ENCODE peak calls at places on chromosome 2, in four cellular contexts. Y is HepG2, V is HEK293T, K is GM12878. B is an unnamed sample.

GRCh38 chr2:134137182-134137595 is 116.7 kb upstream of the MGAT5 start:
- DNase-seq in Y (no peak), V (no peak), K (no peak), B (no peak)

GRCh38 chr2:150591901-150592300 is 104.4 kb upstream of the RND3 start:
- DNase-seq in Y (no peak), V (no peak), K (no peak), B (no peak)

GRCh38 chr2:25368650-25369049 is 26.9 kb upstream of the DNMT3A start:
- DNase-seq in Y (no peak), V (no peak), K (no peak), B (no peak)

GRCh38 chr2:239193925-239194687 is 206.7 kb downstream of the HDAC4 start:
- DNase-seq in Y (no peak), V (no peak), K (no peak), B (no peak)

GRCh38 chr2:134630760-134631159 is 88.0 kb downstream of the TMEM163 start:
- DNase-seq in Y (no peak), V (no peak), K (no peak), B (no peak)

GRCh38 chr2:102147935-102148334 is 5.4 kb downstream of the IL1R1 start:
- DNase-seq in Y (no peak), V (no peak), K (no peak), B (no peak)

GRCh38 chr2:54924121-54924520 is 126.1 kb downstream of the RTN4 start:
- DNase-seq in Y (no peak), V (no peak), K (no peak), B (no peak)

GRCh38 chr2:111024496-111024895 is 96.2 kb upstream of the BCL2L11 start:
- DNase-seq in Y (no peak), V (no peak), K (no peak), B (no peak)

GRCh38 chr2:102100371-102101096 is 42.0 kb upstream of the IL1R1 start:
- DNase-seq in Y (peak; percentile 91), V (no peak), K (no peak), B (no peak)

GRCh38 chr2:48209214-48209885 is 303.1 kb upstream of the FBXO11 start:
- DNase-seq in Y (no peak), V (no peak), K (no peak), B (no peak)

GRCh38 chr2:230627806-230628724 is 84.6 kb upstream of the CAB39 start:
- DNase-seq in Y (peak; percentile 44), V (no peak), K (no peak), B (no peak)

GRCh38 chr2:68420254-68420910 is 46.7 kb downstream of the FBXO48 start:
- DNase-seq in Y (no peak), V (no peak), K (no peak), B (peak; percentile 57)

GRCh38 chr2:144835634-144836351 is 315.9 kb upstream of the ZEB2 start:
- DNase-seq in Y (no peak), V (no peak), K (no peak), B (no peak)

GRCh38 chr2:64865073-64865830 is 123.9 kb upstream of the SLC1A4 start:
- DNase-seq in Y (no peak), V (peak; percentile 87), K (no peak), B (peak; percentile 85)

GRCh38 chr2:162490795-162491470 is 147.0 kb downstream of the GCA start:
- DNase-seq in Y (no peak), V (no peak), K (no peak), B (no peak)

GRCh38 chr2:109030870-109031480 is 42.0 kb upstream of the EDAR start:
- DNase-seq in Y (no peak), V (no peak), K (no peak), B (no peak)

GRCh38 chr2:157375384-157375783 is 49.8 kb upstream of the ERMN start:
- DNase-seq in Y (no peak), V (no peak), K (no peak), B (no peak)

GRCh38 chr2:43458002-43458628 is 137.7 kb downstream of the THADA start:
- DNase-seq in Y (no peak), V (no peak), K (no peak), B (no peak)

GRCh38 chr2:127661072-127661618 is 14.2 kb downstream of the LIMS2 start:
- DNase-seq in Y (no peak), V (no peak), K (no peak), B (no peak)

GRCh38 chr2:10439185-10439879 is 8.8 kb downstream of the ODC1 start:
- DNase-seq in Y (no peak), V (no peak), K (no peak), B (no peak)

GRCh38 chr2:164896634-164897033 is 55.0 kb upstream of the COBLL1 start:
- DNase-seq in Y (peak; percentile 63), V (no peak), K (no peak), B (no peak)

GRCh38 chr2:25312958-25313710 is 28.6 kb downstream of the DNMT3A start:
- DNase-seq in Y (no peak), V (no peak), K (no peak), B (no peak)

GRCh38 chr2:11129598-11130449 is 25.4 kb upstream of the SLC66A3 start:
- DNase-seq in Y (peak; percentile 62), V (peak; percentile 82), K (no peak), B (peak; percentile 85)

GRCh38 chr2:58558866-58559265 is 317.7 kb upstream of the FANCL start:
- DNase-seq in Y (no peak), V (no peak), K (no peak), B (no peak)

GRCh38 chr2:223734346-223734745 is 103.0 kb downstream of the AP1S3 start:
- DNase-seq in Y (no peak), V (no peak), K (no peak), B (no peak)

GRCh38 chr2:71486881-71487640 is 33.7 kb downstream of the DYSF start:
- DNase-seq in Y (no peak), V (no peak), K (no peak), B (no peak)

GRCh38 chr2:32484907-32485306 is 128.1 kb downstream of the BIRC6 start:
- DNase-seq in Y (no peak), V (no peak), K (no peak), B (no peak)

GRCh38 chr2:37500031-37500430 is 155.6 kb downstream of the QPCT start:
- DNase-seq in Y (no peak), V (no peak), K (no peak), B (no peak)

GRCh38 chr2:26450031-26450635 is 27.8 kb downstream of the OTOF start:
- DNase-seq in Y (no peak), V (no peak), K (no peak), B (no peak)

GRCh38 chr2:23940262-23940975 is at the start of gene UBXN2A:
- DNase-seq in Y (peak; percentile 69), V (peak; percentile 87), K (no peak), B (peak; percentile 87)

GRCh38 chr2:49914281-49914680 is 760.0 kb upstream of the FSHR start:
- DNase-seq in Y (no peak), V (no peak), K (no peak), B (no peak)

GRCh38 chr2:187529977-187530721 is 24.1 kb downstream of the TFPI start:
- DNase-seq in Y (peak; percentile 79), V (no peak), K (no peak), B (no peak)

GRCh38 chr2:113185643-113186315 is 12.0 kb downstream of the PSD4 start:
- DNase-seq in Y (no peak), V (no peak), K (no peak), B (no peak)

DNA sequence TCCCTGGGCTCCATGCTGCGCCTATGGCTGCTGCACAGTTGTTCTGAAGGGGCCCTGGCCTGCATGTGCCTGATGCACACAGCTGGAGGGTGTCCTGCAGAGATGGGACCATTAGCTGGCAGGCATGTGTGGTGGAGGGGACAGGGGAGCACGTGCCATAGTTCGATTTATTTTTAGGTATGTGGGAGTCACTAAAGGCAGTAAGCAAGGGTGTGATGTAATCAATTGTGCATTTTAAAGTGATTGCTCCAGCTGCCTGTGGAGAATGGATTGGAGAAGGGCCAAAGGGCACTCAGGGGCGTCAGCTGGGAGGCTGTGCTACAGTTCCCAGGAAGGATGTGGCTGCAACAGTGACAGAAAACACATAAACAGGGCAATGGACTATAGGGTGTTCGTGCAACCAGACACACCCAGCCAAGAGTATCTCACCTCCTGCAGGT is 205.1 kb downstream of the ARL4C start:
- DNase-seq in Y (no peak), V (no peak), K (no peak), B (no peak)
- TF ChIP-seq TARDBP in Y (no peak), V (no peak), K (no peak), B (no peak)

DNA sequence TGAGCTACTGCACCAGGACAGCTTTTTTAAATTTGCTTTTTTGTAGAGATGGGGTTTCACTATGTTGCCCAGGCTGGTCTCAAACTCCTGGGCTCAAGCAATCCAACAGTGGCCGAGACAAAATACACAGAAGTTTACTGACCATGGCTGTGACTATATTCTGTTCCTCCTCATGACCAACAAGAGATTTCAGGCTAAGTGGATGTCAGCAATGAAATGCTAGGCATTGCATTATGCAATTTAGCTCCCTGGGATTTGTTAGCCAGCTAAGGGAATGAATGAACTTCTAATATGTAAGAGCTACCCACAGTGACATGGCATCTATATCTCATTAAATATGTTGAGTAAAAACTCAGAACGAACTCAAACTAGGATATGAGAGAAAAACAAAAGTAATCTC is 81.9 kb upstream of the MBOAT2 start:
- DNase-seq in Y (no peak), V (no peak), K (no peak), B (no peak)
- TF ChIP-seq TARDBP in Y (no peak), V (no peak), K (no peak), B (no peak)

GRCh38 chr2:196123679-196124373 is 47.6 kb downstream of the STK17B start:
- DNase-seq in Y (no peak), V (no peak), K (no peak), B (peak; percentile 79)
- TF ChIP-seq TARDBP in Y (no peak), V (no peak), K (no peak), B (no peak)

GRCh38 chr2:169946092-169946491 is 118.8 kb downstream of the UBR3 start:
- DNase-seq in Y (no peak), V (no peak), K (no peak), B (no peak)

GRCh38 chr2:169945515-169945914 is 118.3 kb downstream of the UBR3 start:
- DNase-seq in Y (no peak), V (no peak), K (no peak), B (no peak)

DNA sequence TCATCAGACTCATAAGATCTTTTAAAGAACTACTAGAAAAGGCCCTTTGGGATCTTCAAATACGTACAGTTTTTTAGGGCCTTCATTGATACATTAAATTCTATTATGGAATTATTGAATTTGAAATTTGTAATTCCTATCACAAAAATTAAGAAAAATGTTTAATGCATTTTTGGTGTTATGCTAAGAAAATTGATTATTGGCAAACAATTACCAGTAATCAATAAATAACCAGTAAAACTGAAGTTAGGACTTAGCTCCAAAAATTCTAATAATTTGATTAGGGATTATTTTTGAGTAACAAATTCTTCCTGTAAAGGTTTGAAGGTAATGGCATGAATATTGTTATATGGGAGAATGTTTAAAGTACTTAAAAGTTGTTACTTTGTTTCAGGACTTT is 119.3 kb downstream of the UBR3 start:
- DNase-seq in Y (no peak), V (no peak), K (no peak), B (no peak)
- TF ChIP-seq TARDBP in Y (no peak), V (no peak), K (no peak), B (no peak)

GRCh38 chr2:181252248-181253148 is 204.7 kb upstream of the ITGA4 start:
- DNase-seq in Y (no peak), V (no peak), K (no peak), B (no peak)
- TF ChIP-seq TARDBP in Y (no peak), V (no peak), K (no peak), B (no peak)